ENCODE peak calls at places on chromosomes 6 and 20, in four cellular contexts. I, Z, S and N are unnamed samples.

GRCh38 chr6:53299331-53299835 is 49.4 kb downstream of the ELOVL5 start:
- DNase-seq in Z (no peak), I (no peak), S (no peak), N (no peak)

GRCh38 chr6:32944265-32944664 is 3.4 kb upstream of the HLA-DMB start:
- DNase-seq in I (peak; percentile 49), Z (no peak), S (no peak), N (no peak)

GRCh38 chr6:139135578-139136545 is 982 bp downstream of the HECA start:
- DNase-seq in Z (no peak), S (peak; percentile 55), I (peak; percentile 78), N (peak; percentile 85)

GRCh38 chr6:130372786-130373185 is 7.0 kb downstream of the TMEM200A start:
- DNase-seq in Z (no peak), I (no peak), S (no peak), N (no peak)

GRCh38 chr6:99138445-99138844 is 190.7 kb upstream of the FBXL4 start:
- DNase-seq in Z (no peak), S (no peak), I (no peak), N (no peak)

GRCh38 chr6:132400641-132401119 is 595 bp downstream of the MOXD1 start:
- DNase-seq in Z (no peak), I (no peak), S (peak; percentile 19), N (no peak)

GRCh38 chr6:119521251-119521650 is 171.7 kb upstream of the MAN1A1 start:
- DNase-seq in I (no peak), Z (no peak), S (no peak), N (no peak)

GRCh38 chr20:60761056-60761455 is 491.0 kb upstream of the CDH4 start:
- DNase-seq in I (no peak), S (no peak), Z (no peak), N (no peak)

GRCh38 chr6:39224058-39224457 is 5.2 kb downstream of the KCNK5 start:
- DNase-seq in S (no peak), I (no peak), Z (no peak), N (no peak)

GRCh38 chr20:61037498-61037897 is 214.6 kb upstream of the CDH4 start:
- DNase-seq in I (no peak), Z (no peak), S (no peak), N (no peak)

GRCh38 chr6:127554435-127555006 is 22.5 kb upstream of the C6orf58 start:
- DNase-seq in Z (no peak), S (no peak), I (no peak), N (peak; percentile 1)

GRCh38 chr6:105779113-105779512 is 307.0 kb upstream of the PRDM1 start:
- DNase-seq in Z (no peak), I (no peak), S (no peak), N (no peak)

GRCh38 chr20:38610521-38610920 is 8.9 kb downstream of the ARHGAP40 start:
- DNase-seq in S (no peak), Z (no peak), I (no peak), N (no peak)

GRCh38 chr20:833450-834150 is at the start of gene FAM110A:
- DNase-seq in S (peak; percentile 95), I (peak; percentile 98), Z (peak; percentile 92), N (peak; percentile 98)

GRCh38 chr6:131924881-131925474 is 26.2 kb downstream of the CCN2 start:
- DNase-seq in I (no peak), S (no peak), Z (no peak), N (no peak)

GRCh38 chr6:144712541-144712940 is 427.4 kb downstream of the UTRN start:
- DNase-seq in S (no peak), I (no peak), Z (no peak), N (no peak)

GRCh38 chr20:14210146-14210545 is 127.3 kb downstream of the FLRT3 start:
- DNase-seq in Z (no peak), I (no peak), S (no peak), N (no peak)

GRCh38 chr6:10202581-10202980 is 212.3 kb downstream of the TFAP2A start:
- DNase-seq in I (no peak), Z (no peak), S (no peak), N (no peak)

DNA sequence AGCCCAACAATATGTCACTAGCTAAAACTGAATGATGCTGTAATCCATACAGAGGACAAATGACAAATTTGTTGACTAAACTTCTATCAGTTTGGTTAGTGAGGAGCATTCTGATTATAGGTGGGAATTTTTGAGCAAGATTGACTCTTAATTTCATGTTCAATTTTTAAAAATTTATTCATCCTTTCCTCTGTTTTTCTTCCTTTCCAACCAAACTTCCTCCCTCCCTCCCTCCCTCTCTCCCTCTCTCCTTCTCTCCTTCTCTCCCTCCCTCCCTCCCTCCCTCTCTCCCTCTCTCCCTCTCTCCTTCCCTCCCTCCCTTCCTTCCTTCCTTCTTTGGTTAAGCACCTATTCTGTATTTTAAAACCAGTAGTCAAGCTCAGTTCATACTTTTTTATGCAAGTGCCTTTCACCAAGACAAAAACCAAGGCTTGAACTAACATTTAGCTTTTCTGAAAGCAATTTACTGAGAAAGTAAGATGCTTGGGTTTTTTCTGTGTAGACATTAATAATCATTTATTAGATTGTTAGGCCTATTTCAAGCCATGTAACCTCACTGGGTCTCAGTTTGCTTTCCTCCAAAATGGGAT is 112.3 kb downstream of the TSHZ2 start:
- DNase-seq in Z (no peak), S (no peak), I (no peak), N (no peak)
- TF ChIP-seq POLR2A in Z (no peak), S (no peak), I (no peak), N (no peak)

DNA sequence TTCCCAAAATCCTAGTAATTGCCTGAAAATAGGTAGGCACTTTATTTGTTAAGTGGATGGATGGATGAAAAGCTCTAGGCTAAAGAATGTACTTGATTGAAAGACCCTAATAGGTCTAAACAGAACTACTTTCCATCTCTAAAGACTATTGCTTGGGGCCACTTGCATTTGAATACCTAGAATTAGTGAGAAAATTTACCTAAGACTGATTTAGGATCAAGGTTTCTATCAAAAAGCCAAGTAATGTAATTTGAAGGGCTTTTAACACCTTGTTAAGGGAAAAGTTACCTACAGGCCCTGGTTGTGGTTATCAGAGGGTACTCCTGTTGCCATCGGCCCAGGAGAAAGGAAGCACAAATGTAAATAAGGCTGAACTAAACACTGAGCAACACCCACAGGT is 580.7 kb downstream of the LMBRD1 start:
- DNase-seq in I (no peak), S (no peak), Z (no peak), N (no peak)
- TF ChIP-seq POLR2A in I (no peak), S (no peak), Z (no peak), N (no peak)

GRCh38 chr6:12289655-12290489 is at the start of gene EDN1:
- DNase-seq in I (peak; percentile 85), S (peak; percentile 55), Z (peak; percentile 47), N (peak; percentile 22)
- TF ChIP-seq POLR2A in I (peak; percentile 81), S (peak; percentile 23), Z (peak; percentile 44), N (no peak)

GRCh38 chr20:35144694-35145093 is 2.4 kb downstream of the EDEM2 start:
- DNase-seq in Z (no peak), S (no peak), I (no peak), N (no peak)

GRCh38 chr20:35146299-35146921 is 726 bp downstream of the EDEM2 start:
- DNase-seq in I (no peak), Z (no peak), S (no peak), N (peak; percentile 52)

GRCh38 chr20:35145141-35145564 is 2.0 kb downstream of the EDEM2 start:
- DNase-seq in Z (no peak), I (no peak), S (no peak), N (peak; percentile 42)

GRCh38 chr20:35151739-35152138 is 4.6 kb upstream of the EDEM2 start:
- DNase-seq in I (no peak), S (no peak), Z (no peak), N (no peak)

GRCh38 chr20:35146922-35147574 is at the start of gene EDEM2:
- DNase-seq in S (peak; percentile 95), I (peak; percentile 95), Z (peak; percentile 81), N (peak; percentile 96)
- TF ChIP-seq POLR2A in S (no peak), I (peak; percentile 68), Z (peak; percentile 51), N (peak; percentile 86)

GRCh38 chr6:121436966-121437756 is 1.7 kb downstream of the GJA1 start:
- DNase-seq in I (peak; percentile 14), Z (peak; percentile 45), S (peak; percentile 53), N (peak; percentile 2)
- TF ChIP-seq POLR2A in I (no peak), Z (no peak), S (no peak), N (no peak)

DNA sequence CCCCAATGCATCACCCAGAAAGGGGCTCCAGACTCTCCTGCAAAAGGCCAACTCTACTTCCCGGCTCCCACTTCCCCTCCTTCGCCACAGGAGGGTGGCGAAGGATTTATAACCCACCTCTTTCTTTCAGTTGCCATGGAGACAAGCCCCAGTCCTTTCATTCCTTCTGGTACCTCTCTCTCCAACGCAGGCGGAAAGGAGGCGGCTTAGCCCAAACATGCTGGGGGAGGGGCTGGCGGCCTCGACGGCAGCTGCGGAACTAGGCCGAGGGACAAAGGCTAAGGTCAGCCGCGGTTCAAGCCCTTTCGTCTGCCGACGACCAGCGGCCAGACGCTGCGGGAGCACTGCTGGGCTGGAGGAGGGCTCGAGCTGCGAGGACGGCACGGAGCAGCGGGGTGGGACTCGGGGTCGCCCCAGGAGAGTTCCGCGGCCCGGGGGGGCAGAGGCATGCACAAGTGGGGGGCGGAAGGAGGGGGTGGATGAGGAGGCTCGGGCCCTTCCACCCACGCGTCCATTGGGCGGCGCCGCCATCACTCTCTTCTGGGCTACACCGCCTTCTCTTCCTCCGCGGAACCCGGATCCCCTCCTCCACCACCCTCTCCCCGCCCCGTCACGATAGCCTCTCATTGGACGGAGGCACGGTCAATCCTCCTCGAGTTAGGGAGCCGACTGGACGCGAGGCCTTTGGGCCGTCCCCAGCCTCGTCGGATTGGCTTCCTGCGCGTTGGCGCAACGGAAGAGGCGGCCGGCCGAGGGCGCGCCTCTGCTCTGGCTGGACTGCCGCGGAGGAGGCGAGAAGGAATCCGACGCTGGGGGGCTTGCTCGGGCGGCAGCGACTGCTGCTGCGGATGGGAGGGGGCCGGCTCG is at the start of gene PANK2:
- DNase-seq in S (peak; percentile 100), Z (peak; percentile 97), I (peak; percentile 99), N (peak; percentile 99)
- TF ChIP-seq POLR2A in S (peak; percentile 86), Z (peak; percentile 95), I (peak; percentile 90), N (peak; percentile 95)

GRCh38 chr20:18496740-18497592 is at the start of gene RBBP9:
- DNase-seq in Z (peak; percentile 63), S (peak; percentile 81), I (peak; percentile 89), N (peak; percentile 63)
- TF ChIP-seq POLR2A in Z (peak; percentile 33), S (no peak), I (no peak), N (peak; percentile 21)